ENCODE peak calls at places on chromosomes 4 and X, in five cellular contexts. I is brain microvascular endothelial cell, U is AG04450, G is heart left ventricle, C is endodermal cell. K is an unnamed sample.

GRCh38 chrX:119477812-119478232 is 9.6 kb downstream of the SLC25A5 start:
- DNase-seq in I (peak), U (no peak), G (no peak), C (peak), K (peak)

GRCh38 chrX:49995021-49995731 is 72.8 kb downstream of the CLCN5 start:
- DNase-seq in I (peak), U (no peak), G (no peak), C (no peak), K (no peak)

GRCh38 chrX:7904557-7904956 is 22.7 kb downstream of the PNPLA4 start:
- DNase-seq in I (no peak), U (no peak), G (no peak), C (no peak), K (no peak)

GRCh38 chr4:90757529-90757928 is 630.3 kb downstream of the CCSER1 start:
- DNase-seq in I (no peak), U (no peak), G (no peak), C (no peak), K (no peak)

GRCh38 chr4:174633399-174633798 is 111.1 kb upstream of the HPGD start:
- DNase-seq in I (no peak), U (no peak), G (no peak), C (no peak), K (no peak)

GRCh38 chr4:70365479-70365878 is 4.9 kb downstream of the SMR3A start:
- DNase-seq in I (no peak), U (no peak), G (no peak), C (no peak), K (no peak)

GRCh38 chrX:130084651-130085237 is 25.6 kb downstream of the ELF4 start:
- DNase-seq in I (no peak), U (no peak), G (peak), C (no peak), K (no peak)

GRCh38 chrX:133414399-133415275 is 652 bp downstream of the GPC4 start:
- DNase-seq in I (no peak), U (no peak), G (peak), C (peak), K (peak)

GRCh38 chr4:101033986-101034385 is 313.3 kb downstream of the PPP3CA start:
- DNase-seq in I (no peak), U (no peak), G (no peak), C (peak), K (no peak)

GRCh38 chr4:83212041-83212851 is 72.4 kb downstream of the COQ2 start:
- DNase-seq in I (no peak), U (no peak), G (no peak), C (no peak), K (no peak)

GRCh38 chr4:174036111-174036510 is 247.4 kb downstream of the FBXO8 start:
- DNase-seq in I (no peak), U (no peak), G (no peak), C (no peak), K (no peak)

GRCh38 chrX:26653050-26653449 is 437.1 kb downstream of the MAGEB5 start:
- DNase-seq in I (no peak), U (no peak), G (no peak), C (no peak), K (no peak)

GRCh38 chrX:51694254-51694653 is 11.6 kb upstream of the CENPVL2 start:
- DNase-seq in I (no peak), U (no peak), G (no peak), C (peak), K (no peak)

GRCh38 chr4:184282251-184282713 is 64.6 kb upstream of the ENPP6 start:
- DNase-seq in I (no peak), U (no peak), G (no peak), C (peak), K (no peak)

GRCh38 chr4:184281231-184282139 is 63.8 kb upstream of the ENPP6 start:
- DNase-seq in I (no peak), U (no peak), G (no peak), C (no peak), K (no peak)

GRCh38 chr4:184280104-184280503 is 62.4 kb upstream of the ENPP6 start:
- DNase-seq in I (no peak), U (no peak), G (no peak), C (no peak), K (no peak)

GRCh38 chr4:184279496-184280082 is 61.9 kb upstream of the ENPP6 start:
- DNase-seq in I (no peak), U (no peak), G (no peak), C (no peak), K (no peak)

DNA sequence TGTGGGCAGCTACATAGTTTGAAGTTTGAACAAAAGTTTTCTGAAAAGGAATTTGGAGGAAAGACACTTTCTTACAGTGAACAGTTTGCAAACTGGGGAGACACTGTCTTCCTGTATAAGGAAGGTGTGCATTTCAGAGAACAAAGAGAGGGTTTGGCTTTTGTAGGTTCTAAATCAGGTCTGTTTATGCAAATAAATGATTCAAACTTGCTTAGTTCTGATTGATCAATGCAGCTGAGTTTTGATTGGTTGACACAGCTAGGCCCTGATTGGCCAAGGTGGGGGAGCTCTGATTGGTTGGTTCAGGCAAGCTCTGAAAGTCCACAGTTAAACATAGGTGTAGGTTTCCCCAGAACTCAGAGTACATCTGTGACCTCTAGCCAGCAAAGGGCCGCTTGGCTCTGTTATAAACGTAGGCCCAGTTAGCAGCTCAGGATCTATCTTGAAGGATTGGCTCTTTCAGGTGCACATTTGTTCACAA is 63.0 kb upstream of the ENPP6 start:
- DNase-seq in I (no peak), U (no peak), G (no peak), C (no peak), K (no peak)
- H3K27ac ChIP-seq in I (no peak), U (no peak), G (no peak), C (no peak), K (no peak)

GRCh38 chrX:47194388-47194787 is 759 bp downstream of the UBA1 start:
- DNase-seq in I (no peak), U (no peak), G (no peak), C (no peak), K (no peak)

GRCh38 chrX:47197526-47197925 is 3.9 kb downstream of the UBA1 start:
- DNase-seq in I (no peak), U (no peak), G (no peak), C (no peak), K (no peak)

GRCh38 chrX:47193475-47194241 is at the start of gene UBA1:
- DNase-seq in I (peak), U (peak), G (peak), C (peak), K (peak)

GRCh38 chrX:47198026-47198686 is 4.5 kb downstream of the UBA1 start:
- DNase-seq in I (no peak), U (no peak), G (no peak), C (peak), K (no peak)

DNA sequence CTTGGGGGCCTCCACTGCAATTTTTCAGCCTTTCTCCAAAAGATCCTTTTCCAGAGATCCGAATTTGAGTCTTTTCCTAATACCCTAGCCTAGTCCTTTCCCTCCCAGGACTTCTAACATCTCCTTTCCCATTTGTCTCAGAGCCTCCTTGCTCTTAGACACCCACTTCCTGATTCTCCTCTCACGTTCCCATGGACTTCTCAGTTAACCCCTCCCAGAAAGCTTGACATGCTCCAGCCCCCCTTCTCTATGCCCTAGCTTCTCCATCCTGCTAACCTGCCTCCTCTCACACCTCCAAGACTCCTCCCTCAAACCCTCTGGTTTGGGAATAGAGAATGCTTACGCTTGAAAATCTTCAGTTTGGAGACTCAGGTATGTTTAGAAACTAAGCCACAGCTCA is 2.5 kb downstream of the UBA1 start:
- DNase-seq in I (no peak), U (no peak), G (no peak), C (no peak), K (no peak)
- H3K4me3 ChIP-seq in I (peak), U (peak), G (peak), C (peak), K (peak)

GRCh38 chr4:139900964-139901376 is 235.4 kb downstream of the MGST2 start:
- DNase-seq in I (no peak), U (no peak), G (no peak), C (no peak), K (no peak)
- H3K27ac ChIP-seq in I (no peak), U (no peak), G (no peak), C (no peak), K (no peak)

GRCh38 chr4:55154933-55155332 is 29.5 kb upstream of the KDR start:
- DNase-seq in I (no peak), U (no peak), G (no peak), C (no peak), K (no peak)

GRCh38 chr4:55159851-55160250 is 34.5 kb upstream of the KDR start:
- DNase-seq in I (peak), U (no peak), G (no peak), C (no peak), K (no peak)

GRCh38 chr4:55158957-55159356 is 33.6 kb upstream of the KDR start:
- DNase-seq in I (no peak), U (no peak), G (no peak), C (no peak), K (no peak)

GRCh38 chr4:55154290-55154880 is 29.0 kb upstream of the KDR start:
- DNase-seq in I (no peak), U (no peak), G (no peak), C (no peak), K (no peak)

GRCh38 chr4:55157559-55158277 is 32.3 kb upstream of the KDR start:
- DNase-seq in I (no peak), U (no peak), G (no peak), C (peak), K (no peak)
- H3K4me3 ChIP-seq in I (peak), U (no peak), G (peak), C (no peak), K (no peak)

GRCh38 chr4:119026662-119027444 is 108.8 kb upstream of the MYOZ2 start:
- DNase-seq in I (no peak), U (no peak), G (no peak), C (peak), K (peak)
- H3K27ac ChIP-seq in I (peak), U (peak), G (peak), C (no peak), K (peak)

GRCh38 chr4:140092094-140092820 is 61.7 kb downstream of the MAML3 start:
- DNase-seq in I (no peak), U (no peak), G (peak), C (peak), K (no peak)
- H3K4me3 ChIP-seq in I (peak), U (peak), G (peak), C (peak), K (peak)

GRCh38 chr4:7815981-7816380 is 123.7 kb downstream of the AFAP1 start:
- DNase-seq in I (no peak), U (no peak), G (no peak), C (no peak), K (no peak)

GRCh38 chr4:7815562-7815961 is 124.1 kb downstream of the AFAP1 start:
- DNase-seq in I (peak), U (no peak), G (no peak), C (no peak), K (no peak)

GRCh38 chr4:7818676-7819041 is 121.0 kb downstream of the AFAP1 start:
- DNase-seq in I (no peak), U (no peak), G (no peak), C (no peak), K (no peak)

GRCh38 chr4:7817877-7818675 is 121.6 kb downstream of the AFAP1 start:
- DNase-seq in I (peak), U (no peak), G (peak), C (no peak), K (no peak)

DNA sequence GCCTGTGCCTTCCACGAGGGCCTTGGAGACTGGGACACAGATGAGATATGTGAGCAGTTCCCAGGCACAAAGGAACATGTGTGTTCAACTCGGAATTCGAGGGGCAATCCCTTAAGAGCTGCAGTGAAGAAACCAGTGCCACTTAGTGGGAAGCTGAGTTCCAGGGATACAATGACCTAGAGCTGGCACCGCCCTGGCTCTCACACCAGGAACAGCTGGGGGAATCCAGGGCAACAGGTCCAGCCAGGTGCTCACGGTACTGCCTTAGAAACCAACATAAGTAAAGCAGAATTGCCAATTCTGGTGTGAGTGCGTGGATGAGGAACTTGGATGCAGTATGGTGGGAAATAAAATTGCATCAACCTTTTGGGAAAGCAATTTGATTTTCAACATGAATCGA is 122.9 kb downstream of the AFAP1 start:
- DNase-seq in I (no peak), U (no peak), G (no peak), C (no peak), K (no peak)
- H3K27ac ChIP-seq in I (no peak), U (peak), G (no peak), C (no peak), K (no peak)

GRCh38 chrX:19866626-19867410 is 20.6 kb downstream of the SH3KBP1 start:
- DNase-seq in I (no peak), U (no peak), G (no peak), C (no peak), K (no peak)
- H3K4me3 ChIP-seq in I (no peak), U (no peak), G (no peak), C (no peak), K (no peak)

GRCh38 chrX:71095033-71095432 is 618 bp upstream of the FOXO4 start:
- DNase-seq in I (no peak), U (no peak), G (no peak), C (no peak), K (no peak)

GRCh38 chrX:71096702-71097032 is 1.0 kb downstream of the FOXO4 start:
- DNase-seq in I (no peak), U (no peak), G (no peak), C (no peak), K (no peak)

GRCh38 chrX:71098302-71098701 is 2.7 kb downstream of the FOXO4 start:
- DNase-seq in I (no peak), U (no peak), G (peak), C (peak), K (peak)

GRCh38 chrX:71095555-71095970 is at the start of gene FOXO4:
- DNase-seq in I (peak), U (peak), G (peak), C (peak), K (peak)

GRCh38 chrX:71095971-71096701 is 485 bp downstream of the FOXO4 start:
- DNase-seq in I (no peak), U (no peak), G (no peak), C (no peak), K (no peak)
- H3K27ac ChIP-seq in I (no peak), U (no peak), G (peak), C (no peak), K (peak)

GRCh38 chr4:145501051-145501660 is 19.5 kb downstream of the SMAD1 start:
- DNase-seq in I (no peak), U (no peak), G (no peak), C (no peak), K (no peak)
- H3K4me3 ChIP-seq in I (no peak), U (no peak), G (no peak), C (no peak), K (no peak)